ENCODE peak calls at places on chromosomes 4 and X, in six cellular contexts. One of them, this sample, is unnamed.

GRCh38 chrX:150219374-150220185 is 143.5 kb upstream of the MAMLD1 start:
- DNase-seq in iris pigment epithelial cell: no peak
- DNase-seq in fibroblast of villous mesenchyme: peak; percentile 8
- DNase-seq in substantia nigra: no peak
- DNase-seq in heart right ventricle: peak; percentile 10
- DNase-seq in activated naive CD4-positive, alpha-beta T cell treated with anti-CD3 and anti-CD28 coated beads for 36 hours: no peak
- DNase-seq in this sample: no peak

GRCh38 chr4:48706741-48707140 is 73.3 kb downstream of the FRYL start:
- DNase-seq in heart right ventricle: no peak
- DNase-seq in iris pigment epithelial cell: no peak
- DNase-seq in substantia nigra: no peak
- DNase-seq in activated naive CD4-positive, alpha-beta T cell treated with anti-CD3 and anti-CD28 coated beads for 36 hours: no peak
- DNase-seq in fibroblast of villous mesenchyme: no peak
- DNase-seq in this sample: no peak

GRCh38 chrX:48548871-48549270 is 9.4 kb downstream of the TBC1D25 start:
- DNase-seq in substantia nigra: no peak
- DNase-seq in heart right ventricle: no peak
- DNase-seq in fibroblast of villous mesenchyme: no peak
- DNase-seq in activated naive CD4-positive, alpha-beta T cell treated with anti-CD3 and anti-CD28 coated beads for 36 hours: no peak
- DNase-seq in iris pigment epithelial cell: no peak
- DNase-seq in this sample: no peak

GRCh38 chr4:146245899-146246298 is 31.6 kb downstream of the REELD1 start:
- DNase-seq in fibroblast of villous mesenchyme: no peak
- DNase-seq in iris pigment epithelial cell: no peak
- DNase-seq in heart right ventricle: no peak
- DNase-seq in substantia nigra: no peak
- DNase-seq in activated naive CD4-positive, alpha-beta T cell treated with anti-CD3 and anti-CD28 coated beads for 36 hours: no peak
- DNase-seq in this sample: no peak

GRCh38 chrX:100928660-100929613 is at the start of gene XKRX:
- DNase-seq in fibroblast of villous mesenchyme: no peak
- DNase-seq in heart right ventricle: peak; percentile 28
- DNase-seq in iris pigment epithelial cell: peak; percentile 15
- DNase-seq in substantia nigra: no peak
- DNase-seq in activated naive CD4-positive, alpha-beta T cell treated with anti-CD3 and anti-CD28 coated beads for 36 hours: peak; percentile 74
- DNase-seq in this sample: peak; percentile 7

GRCh38 chr4:154503598-154503997 is 12.0 kb upstream of the DCHS2 start:
- DNase-seq in activated naive CD4-positive, alpha-beta T cell treated with anti-CD3 and anti-CD28 coated beads for 36 hours: no peak
- DNase-seq in heart right ventricle: no peak
- DNase-seq in substantia nigra: no peak
- DNase-seq in fibroblast of villous mesenchyme: peak; percentile 21
- DNase-seq in iris pigment epithelial cell: peak; percentile 15
- DNase-seq in this sample: no peak

GRCh38 chr4:31234494-31234893 is 514.3 kb downstream of the PCDH7 start:
- DNase-seq in activated naive CD4-positive, alpha-beta T cell treated with anti-CD3 and anti-CD28 coated beads for 36 hours: peak; percentile 4
- DNase-seq in fibroblast of villous mesenchyme: no peak
- DNase-seq in substantia nigra: no peak
- DNase-seq in iris pigment epithelial cell: peak; percentile 3
- DNase-seq in heart right ventricle: no peak
- DNase-seq in this sample: no peak

GRCh38 chr4:174580597-174580996 is 58.3 kb upstream of the HPGD start:
- DNase-seq in iris pigment epithelial cell: peak; percentile 34
- DNase-seq in heart right ventricle: no peak
- DNase-seq in substantia nigra: no peak
- DNase-seq in activated naive CD4-positive, alpha-beta T cell treated with anti-CD3 and anti-CD28 coated beads for 36 hours: no peak
- DNase-seq in fibroblast of villous mesenchyme: peak; percentile 29
- DNase-seq in this sample: no peak